ENCODE peak calls at places on chromosomes 3 and 15, in four cellular contexts. B is stromal cell of bone marrow; I is stimulated activated CD8-positive, alpha-beta memory T cell treated with anti-CD3 and anti-CD28 coated beads, Interleukin-7, amount 100 ng/mL, for 1 hour; M is endothelial cell. C is an unnamed sample.

GRCh38 chr3:49867871-49868321 is 1.8 kb downstream of the CAMKV start:
- DNase-seq in B (no peak), I (no peak), M (peak; percentile 58), C (no peak)

GRCh38 chr3:155185623-155186022 is 105.5 kb downstream of the MME start:
- DNase-seq in B (peak; percentile 72), I (no peak), M (no peak), C (no peak)

GRCh38 chr15:39553947-39554731 is 26.7 kb upstream of the THBS1 start:
- DNase-seq in B (no peak), I (no peak), M (no peak), C (peak; percentile 23)

GRCh38 chr3:45994661-45995369 is 809 bp downstream of the FYCO1 start:
- DNase-seq in B (no peak), I (no peak), M (no peak), C (no peak)

GRCh38 chr3:15258720-15259119 is 52.7 kb downstream of the CAPN7 start:
- DNase-seq in B (no peak), I (no peak), M (no peak), C (no peak)

GRCh38 chr3:43998841-43999805 is 242.6 kb upstream of the TOPAZ1 start:
- DNase-seq in B (peak; percentile 58), I (no peak), M (peak; percentile 32), C (peak; percentile 82)

GRCh38 chr3:31345581-31345980 is 187.1 kb upstream of the STT3B start:
- DNase-seq in B (no peak), I (no peak), M (no peak), C (no peak)

GRCh38 chr3:197591816-197592215 is 36.0 kb upstream of the BDH1 start:
- DNase-seq in B (no peak), I (no peak), M (no peak), C (no peak)

GRCh38 chr3:185253645-185254410 is at the start of gene EHHADH:
- DNase-seq in B (peak; percentile 45), I (peak; percentile 29), M (peak; percentile 63), C (peak; percentile 21)

GRCh38 chr3:31610700-31611275 is 78.1 kb downstream of the STT3B start:
- DNase-seq in B (peak; percentile 34), I (no peak), M (peak; percentile 14), C (peak; percentile 29)

GRCh38 chr3:134002326-134002725 is 27.4 kb downstream of the SLCO2A1 start:
- DNase-seq in B (peak; percentile 58), I (no peak), M (no peak), C (no peak)